ENCODE peak calls at places on chromosome 15, in ten cellular contexts. J is substantia nigra; T is CD8-positive, alpha-beta memory T cell; M is CD8-positive, alpha-beta T cell; S is CD4-positive, alpha-beta memory T cell; N is esophagus muscularis mucosa; L is transverse colon; B is IMR-90; H is fibroblast of lung; Y is stomach. U is an unnamed sample.

GRCh38 chr15:89999676-90000174 is 1.4 kb upstream of the ZNF710 start:
- DNase-seq in Y (no peak), L (peak), H (peak), B (peak), T (no peak), J (no peak), N (no peak), M (no peak), S (no peak), U (no peak)

GRCh38 chr15:56950979-56951378 is 32.5 kb downstream of the TCF12 start:
- DNase-seq in S (no peak), T (no peak), L (no peak), H (no peak), B (no peak), M (no peak), J (no peak), Y (no peak), N (no peak), U (no peak)

GRCh38 chr15:40685376-40685775 is 9.6 kb upstream of the RAD51 start:
- DNase-seq in B (no peak), L (no peak), J (no peak), S (no peak), T (no peak), Y (no peak), N (no peak), H (no peak), M (no peak), U (no peak)

GRCh38 chr15:65054333-65055200 is 9.4 kb downstream of the SLC51B start:
- DNase-seq in B (peak), S (peak), M (peak), T (no peak), J (peak), Y (peak), L (peak), N (no peak), H (peak), U (peak)

GRCh38 chr15:60928987-60929386 is 300.1 kb downstream of the RORA start:
- DNase-seq in J (no peak), H (no peak), M (no peak), T (no peak), S (no peak), B (no peak), L (no peak), Y (no peak), N (no peak), U (no peak)

GRCh38 chr15:76932090-76932966 is 779 bp downstream of the RCN2 start:
- DNase-seq in H (peak), L (no peak), M (peak), N (no peak), B (peak), S (no peak), T (no peak), Y (no peak), J (no peak), U (no peak)

GRCh38 chr15:78067328-78068241 is 9.9 kb downstream of the TBC1D2B start:
- DNase-seq in N (no peak), H (no peak), B (no peak), L (no peak), M (no peak), J (no peak), T (no peak), S (no peak), Y (peak), U (no peak)

GRCh38 chr15:77746254-77747174 is 113.8 kb upstream of the LINGO1 start:
- DNase-seq in Y (no peak), H (no peak), B (no peak), J (no peak), N (no peak), S (no peak), T (no peak), L (no peak), M (no peak), U (no peak)

GRCh38 chr15:31197497-31198414 is 96.2 kb upstream of the TRPM1 start:
- DNase-seq in N (no peak), M (no peak), Y (peak), L (peak), T (peak), B (no peak), J (no peak), S (peak), H (no peak), U (peak)

GRCh38 chr15:82545002-82545401 is 4.7 kb upstream of the RPS17 start:
- DNase-seq in T (no peak), N (no peak), L (no peak), M (no peak), B (no peak), J (no peak), S (no peak), H (no peak), Y (no peak), U (no peak)

GRCh38 chr15:79682851-79683288 is 213.9 kb downstream of the MTHFS start:
- DNase-seq in T (no peak), J (no peak), N (no peak), M (no peak), Y (no peak), L (no peak), H (peak), B (peak), S (no peak), U (no peak)

GRCh38 chr15:37873336-37873735 is 61.1 kb upstream of the TMCO5A start:
- DNase-seq in N (no peak), H (peak), T (no peak), S (no peak), L (no peak), B (peak), Y (no peak), J (no peak), M (no peak), U (no peak)

GRCh38 chr15:65132841-65133549 is 613 bp downstream of the PDCD7 start:
- DNase-seq in L (peak), Y (peak), J (peak), T (no peak), M (peak), S (no peak), N (no peak), B (peak), H (peak), U (peak)

GRCh38 chr15:79812536-79812935 is 84.3 kb downstream of the MTHFS start:
- DNase-seq in J (no peak), M (no peak), Y (no peak), S (no peak), T (no peak), L (no peak), B (no peak), N (no peak), H (no peak), U (no peak)

DNA sequence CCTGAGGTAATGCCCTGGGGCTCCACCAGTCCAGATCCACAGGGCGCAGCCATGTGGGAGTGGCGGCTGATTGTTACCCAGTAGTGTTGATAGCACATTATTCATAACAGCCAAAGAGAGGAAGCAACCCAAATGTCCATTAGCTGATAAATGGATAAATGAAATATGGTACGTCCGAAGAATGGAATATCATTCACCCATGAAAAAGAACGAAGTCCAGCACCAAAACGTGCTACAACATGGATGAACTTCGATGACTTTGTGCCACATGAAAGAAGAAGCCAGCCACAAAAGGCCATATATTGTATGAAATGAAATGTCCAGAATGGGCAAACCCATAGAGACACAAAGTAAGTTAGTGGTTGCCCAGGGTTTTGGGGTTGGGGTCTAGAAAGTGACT is 6.4 kb downstream of the SMAD6 start:
- DNase-seq in B (no peak), L (no peak), N (no peak), T (no peak), M (no peak), Y (no peak), H (no peak), J (no peak), S (no peak), U (no peak)
- H3K27ac ChIP-seq in B (no peak), L (no peak), N (no peak), T (no peak), M (no peak), Y (peak), H (no peak), J (no peak), S (no peak), U (no peak)

DNA sequence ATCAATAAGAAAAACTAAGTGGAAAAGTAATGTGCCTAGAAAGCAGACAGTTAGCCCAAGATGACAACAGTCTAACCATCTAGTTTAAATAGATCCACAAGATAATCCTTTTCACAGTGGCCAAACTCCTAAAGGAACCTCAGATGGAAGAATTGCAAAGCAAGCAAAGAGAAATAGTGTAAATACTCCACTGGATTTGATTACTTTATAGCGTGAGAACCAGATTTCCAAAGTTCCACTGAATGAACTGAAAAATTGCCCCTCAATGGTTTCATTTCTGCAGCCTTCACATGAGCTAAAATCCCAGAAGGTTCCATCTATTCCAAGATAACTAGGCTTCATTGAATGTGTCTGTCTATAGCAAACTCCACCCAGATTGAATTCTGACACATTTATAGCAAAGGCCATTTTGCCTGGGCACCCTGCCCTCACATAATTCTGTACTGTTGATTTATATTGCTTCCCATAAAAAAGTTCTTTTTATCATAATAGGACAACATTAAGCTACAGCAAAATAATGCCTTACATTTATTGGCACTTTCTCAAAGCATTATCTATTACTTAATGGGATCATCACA is 129.7 kb upstream of the THBS1 start:
- DNase-seq in J (no peak), M (no peak), Y (no peak), S (no peak), N (no peak), T (no peak), B (peak), L (peak), H (peak), U (no peak)
- H3K27ac ChIP-seq in J (no peak), M (no peak), Y (no peak), S (no peak), N (no peak), T (no peak), B (no peak), L (peak), H (no peak), U (no peak)

GRCh38 chr15:62165029-62165792 is at the start of gene C2CD4B:
- DNase-seq in B (no peak), S (peak), Y (peak), J (peak), L (peak), T (no peak), M (no peak), H (no peak), N (no peak), U (no peak)
- H3K27ac ChIP-seq in B (no peak), S (no peak), Y (peak), J (no peak), L (peak), T (no peak), M (no peak), H (no peak), N (peak), U (no peak)

GRCh38 chr15:98905981-98906711 is 101.4 kb downstream of the PGPEP1L start:
- DNase-seq in J (no peak), L (no peak), T (no peak), Y (no peak), S (no peak), N (no peak), B (no peak), H (no peak), M (no peak), U (no peak)

GRCh38 chr15:98909968-98910885 is 97.4 kb downstream of the PGPEP1L start:
- DNase-seq in S (no peak), L (no peak), H (no peak), N (no peak), J (no peak), B (no peak), M (no peak), T (no peak), Y (no peak), U (no peak)

GRCh38 chr15:98906712-98907083 is 100.9 kb downstream of the PGPEP1L start:
- DNase-seq in H (no peak), B (peak), M (no peak), S (no peak), N (no peak), T (no peak), J (no peak), Y (peak), L (no peak), U (no peak)

GRCh38 chr15:98904466-98905048 is 103.0 kb downstream of the PGPEP1L start:
- DNase-seq in M (no peak), H (peak), N (no peak), S (no peak), L (peak), B (peak), T (no peak), Y (no peak), J (peak), U (no peak)

GRCh38 chr15:98907921-98908490 is 99.6 kb downstream of the PGPEP1L start:
- DNase-seq in H (no peak), Y (no peak), J (no peak), S (no peak), M (no peak), L (no peak), N (no peak), B (no peak), T (no peak), U (no peak)
- H3K27ac ChIP-seq in H (no peak), Y (no peak), J (no peak), S (no peak), M (no peak), L (no peak), N (no peak), B (no peak), T (no peak), U (no peak)

DNA sequence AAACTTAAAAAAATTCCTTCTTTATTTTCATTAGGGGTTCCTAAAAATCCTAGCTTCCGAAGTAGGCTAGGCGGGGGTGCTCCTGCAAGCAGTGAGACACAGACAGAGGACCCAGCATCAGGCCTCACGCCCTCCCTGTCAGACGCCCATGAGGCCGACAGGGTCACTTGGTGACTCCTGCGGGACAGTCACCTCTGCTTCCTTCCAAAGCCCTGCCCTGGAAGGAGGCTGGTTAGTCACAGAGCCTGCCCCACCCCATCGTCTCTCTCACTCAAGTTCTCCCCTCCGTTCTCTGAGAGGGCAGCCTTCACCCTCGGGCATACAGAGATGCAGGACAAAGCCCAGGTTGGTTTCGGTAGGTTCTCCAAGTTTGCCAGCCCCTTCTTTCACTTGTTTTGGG is 38.6 kb downstream of the EHD4 start:
- DNase-seq in S (no peak), L (peak), B (peak), Y (peak), M (no peak), J (no peak), T (no peak), N (no peak), H (no peak), U (no peak)
- H3K27ac ChIP-seq in S (peak), L (peak), B (no peak), Y (peak), M (peak), J (no peak), T (peak), N (peak), H (no peak), U (peak)

DNA sequence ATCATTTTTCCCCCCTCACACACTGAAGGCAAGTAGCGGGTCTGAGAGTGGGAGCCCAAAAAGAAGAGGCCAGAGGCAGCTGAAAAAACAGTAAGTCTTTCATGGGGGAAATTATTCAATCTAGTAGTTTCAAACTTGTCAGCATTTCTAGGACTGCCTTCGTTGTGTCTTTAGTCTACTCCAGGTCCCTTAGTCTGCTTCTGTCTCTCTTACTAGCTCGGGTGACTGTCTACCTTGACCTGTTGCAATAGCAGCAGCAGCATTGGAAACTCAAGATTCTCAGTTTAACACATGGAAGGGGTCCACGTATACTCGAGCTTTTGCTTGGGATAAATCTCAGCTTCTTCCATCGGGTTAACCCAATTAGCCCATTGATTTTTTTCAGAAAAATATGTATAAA is 28.9 kb downstream of the CHD2 start:
- DNase-seq in N (no peak), J (no peak), L (no peak), M (no peak), S (no peak), T (no peak), Y (no peak), B (no peak), H (no peak), U (no peak)
- H3K27ac ChIP-seq in N (no peak), J (no peak), L (no peak), M (no peak), S (no peak), T (no peak), Y (no peak), B (no peak), H (no peak), U (no peak)

DNA sequence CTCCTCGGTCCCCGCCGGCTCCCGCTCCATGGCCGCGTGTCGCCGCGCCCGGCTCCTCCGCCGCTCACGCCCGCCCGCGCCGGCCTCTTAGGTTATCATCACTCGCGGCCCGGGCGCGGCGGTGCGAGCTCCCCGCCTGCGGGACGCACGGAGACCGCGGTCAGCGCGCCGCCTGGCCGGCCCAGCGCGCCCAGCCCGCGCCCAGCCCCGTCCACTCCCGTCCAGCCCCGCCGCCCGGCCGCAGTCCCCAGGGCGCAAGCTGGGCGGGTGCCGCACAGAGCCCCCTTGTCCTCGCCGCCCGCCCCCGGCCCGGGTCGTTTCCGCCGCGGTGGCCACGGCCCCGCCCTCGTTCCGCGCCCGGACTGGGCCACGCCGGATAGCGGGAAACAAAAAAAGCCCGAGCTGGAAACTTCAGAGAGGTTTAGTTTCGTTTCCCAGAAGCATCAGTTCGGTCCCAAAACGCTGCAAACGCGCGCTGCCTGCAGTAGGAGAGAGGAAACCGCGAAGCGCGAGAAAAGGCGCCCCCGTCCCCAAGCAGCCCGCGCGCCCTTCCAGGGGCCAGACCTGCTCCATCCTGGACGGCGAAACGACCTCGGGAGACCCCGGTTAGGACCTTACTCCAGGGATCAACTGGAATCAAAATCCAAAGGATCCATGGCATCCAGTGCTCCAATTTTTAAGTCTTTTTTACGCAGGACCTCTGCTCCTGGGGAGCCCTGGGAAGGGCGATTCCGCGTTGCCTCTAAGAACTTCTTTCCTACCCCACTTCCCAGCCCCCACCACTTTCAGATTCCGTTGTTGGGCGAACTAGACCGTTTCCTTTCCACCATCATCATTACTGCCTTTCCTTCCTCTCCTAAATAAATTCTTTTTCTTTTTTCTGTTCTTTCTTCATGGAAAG is at the start of gene ATP10A:
- DNase-seq in N (no peak), T (peak), B (peak), J (no peak), M (no peak), Y (no peak), S (peak), H (peak), L (no peak), U (peak)
- H3K27ac ChIP-seq in N (peak), T (peak), B (peak), J (no peak), M (peak), Y (peak), S (peak), H (peak), L (peak), U (peak)

DNA sequence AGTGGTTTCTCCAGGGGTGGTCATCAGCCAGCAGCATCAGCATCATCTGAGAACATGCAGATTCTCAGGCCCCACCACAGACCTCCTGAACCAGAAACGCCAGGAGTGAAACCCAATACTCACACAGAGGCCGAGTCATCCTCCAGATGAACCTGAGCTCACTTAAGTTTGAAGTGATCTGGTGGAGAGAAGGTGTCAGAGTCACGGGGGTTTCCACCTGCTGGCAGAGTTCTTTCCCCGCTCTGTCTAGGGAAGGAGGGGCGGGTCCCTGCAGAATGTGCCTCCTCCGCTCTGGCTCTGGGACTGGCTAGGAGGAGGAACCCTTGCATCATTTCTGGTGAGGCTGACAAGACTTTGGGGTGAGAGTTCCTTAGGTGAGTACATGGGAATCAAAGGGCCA is 13.3 kb upstream of the KIF23 start:
- DNase-seq in J (no peak), T (no peak), L (no peak), H (no peak), S (no peak), B (peak), N (no peak), Y (no peak), M (no peak), U (no peak)
- H3K27ac ChIP-seq in J (no peak), T (no peak), L (no peak), H (no peak), S (no peak), B (no peak), N (no peak), Y (no peak), M (no peak), U (no peak)

U was measured in CD4-positive, alpha-beta T cell.